ENCODE peak calls at places on chromosome 21, in six cellular contexts. E, U, Q, S, J and X are unnamed samples.

GRCh38 chr21:39373634-39374033 is 24.7 kb upstream of the HMGN1 start:
- DNase-seq in E (no peak), U (no peak), Q (no peak), S (no peak), J (no peak), X (no peak)

GRCh38 chr21:33064623-33064996 is 5.3 kb upstream of the OLIG1 start:
- DNase-seq in E (no peak), U (no peak), Q (no peak), S (no peak), J (no peak), X (no peak)

GRCh38 chr21:35298757-35299156 is 249.7 kb upstream of the RUNX1 start:
- DNase-seq in E (no peak), U (no peak), Q (no peak), S (no peak), J (no peak), X (no peak)

GRCh38 chr21:38244885-38245869 is 11.6 kb upstream of the KCNJ15 start:
- DNase-seq in E (peak), U (peak), Q (no peak), S (peak), J (no peak), X (peak)

GRCh38 chr21:42735061-42735460 is 81.6 kb downstream of the PDE9A start:
- DNase-seq in E (no peak), U (no peak), Q (no peak), S (no peak), J (no peak), X (no peak)

GRCh38 chr21:42230636-42231035 is 11.7 kb downstream of the ABCG1 start:
- DNase-seq in E (no peak), U (no peak), Q (no peak), S (no peak), J (no peak), X (no peak)

GRCh38 chr21:14223365-14223764 is 7.4 kb downstream of the RBM11 start:
- DNase-seq in E (no peak), U (no peak), Q (no peak), S (no peak), J (no peak), X (no peak)

GRCh38 chr21:46352913-46353312 is 29.0 kb downstream of the PCNT start:
- DNase-seq in E (no peak), U (no peak), Q (no peak), S (no peak), J (no peak), X (no peak)

GRCh38 chr21:35258521-35258920 is 209.4 kb upstream of the RUNX1 start:
- DNase-seq in E (no peak), U (no peak), Q (no peak), S (no peak), J (no peak), X (no peak)

GRCh38 chr21:40841524-40842196 is 5.3 kb downstream of the DSCAM start:
- DNase-seq in E (no peak), U (no peak), Q (no peak), S (peak), J (no peak), X (no peak)

GRCh38 chr21:25983745-25984144 is 186.8 kb downstream of the APP start:
- DNase-seq in E (no peak), U (no peak), Q (no peak), S (no peak), J (no peak), X (no peak)

GRCh38 chr21:25385912-25386474 is 221.3 kb downstream of the MRPL39 start:
- DNase-seq in E (peak), U (no peak), Q (peak), S (peak), J (no peak), X (peak)

GRCh38 chr21:46060596-46061061 is 37.3 kb upstream of the COL6A2 start:
- DNase-seq in E (peak), U (peak), Q (no peak), S (peak), J (no peak), X (no peak)

GRCh38 chr21:40383951-40384350 is 463.0 kb downstream of the DSCAM start:
- DNase-seq in E (no peak), U (no peak), Q (no peak), S (no peak), J (no peak), X (no peak)

GRCh38 chr21:22120616-22121266 is 1122.5 kb downstream of the NCAM2 start:
- DNase-seq in E (no peak), U (no peak), Q (no peak), S (no peak), J (no peak), X (no peak)

GRCh38 chr21:44275041-44275440 is 10.6 kb upstream of the AIRE start:
- DNase-seq in E (no peak), U (no peak), Q (no peak), S (no peak), J (no peak), X (no peak)

GRCh38 chr21:41459884-41460534 is 34.0 kb downstream of the MX1 start:
- DNase-seq in E (no peak), U (no peak), Q (no peak), S (no peak), J (no peak), X (no peak)

GRCh38 chr21:46080171-46081021 is 17.5 kb upstream of the COL6A2 start:
- DNase-seq in E (no peak), U (no peak), Q (no peak), S (no peak), J (peak), X (no peak)

GRCh38 chr21:41965045-41965444 is 11.2 kb upstream of the C2CD2 start:
- DNase-seq in E (no peak), U (no peak), Q (no peak), S (no peak), J (no peak), X (no peak)

GRCh38 chr21:17576080-17576835 is 36.4 kb downstream of the BTG3 start:
- DNase-seq in E (no peak), U (no peak), Q (no peak), S (no peak), J (no peak), X (no peak)